ENCODE peak calls at places on chromosomes 12 and 14, in six cellular contexts. One of them, this sample, is unnamed.

GRCh38 chr14:91303091-91303923 is 58.8 kb upstream of the GPR68 start:
- DNase-seq in ascending aorta: no peak
- DNase-seq in NCI-H345: no peak
- DNase-seq in ovary: no peak
- DNase-seq in foreskin fibroblast: no peak
- DNase-seq in glutamatergic neuron: peak
- DNase-seq in this sample: no peak

GRCh38 chr14:84969501-84969900 is 560.4 kb upstream of the FLRT2 start:
- DNase-seq in ascending aorta: no peak
- DNase-seq in foreskin fibroblast: peak
- DNase-seq in ovary: no peak
- DNase-seq in glutamatergic neuron: no peak
- DNase-seq in NCI-H345: peak
- DNase-seq in this sample: no peak

GRCh38 chr14:64196668-64197411 is 97.3 kb downstream of the ESR2 start:
- DNase-seq in NCI-H345: peak
- DNase-seq in ovary: peak
- DNase-seq in ascending aorta: no peak
- DNase-seq in foreskin fibroblast: peak
- DNase-seq in glutamatergic neuron: peak
- DNase-seq in this sample: no peak

GRCh38 chr12:6199531-6200265 is 502 bp upstream of the CD9 start:
- DNase-seq in ovary: peak
- DNase-seq in ascending aorta: no peak
- DNase-seq in foreskin fibroblast: no peak
- DNase-seq in glutamatergic neuron: peak
- DNase-seq in NCI-H345: no peak
- DNase-seq in this sample: peak

GRCh38 chr12:113601656-113602263 is 130.1 kb upstream of the LHX5 start:
- DNase-seq in glutamatergic neuron: no peak
- DNase-seq in ascending aorta: no peak
- DNase-seq in NCI-H345: no peak
- DNase-seq in foreskin fibroblast: no peak
- DNase-seq in ovary: no peak
- DNase-seq in this sample: no peak

GRCh38 chr14:71720978-71721624 is 211.1 kb upstream of the RGS6 start:
- DNase-seq in ascending aorta: no peak
- DNase-seq in ovary: no peak
- DNase-seq in foreskin fibroblast: peak
- DNase-seq in glutamatergic neuron: no peak
- DNase-seq in NCI-H345: peak
- DNase-seq in this sample: peak

GRCh38 chr14:89025581-89026236 is 201.3 kb downstream of the TTC8 start:
- DNase-seq in NCI-H345: no peak
- DNase-seq in glutamatergic neuron: no peak
- DNase-seq in ascending aorta: no peak
- DNase-seq in ovary: no peak
- DNase-seq in foreskin fibroblast: peak
- DNase-seq in this sample: no peak

GRCh38 chr14:90093942-90094595 is 32.3 kb downstream of the KCNK13 start:
- DNase-seq in ascending aorta: no peak
- DNase-seq in ovary: no peak
- DNase-seq in NCI-H345: peak
- DNase-seq in glutamatergic neuron: no peak
- DNase-seq in foreskin fibroblast: peak
- DNase-seq in this sample: no peak

GRCh38 chr12:52181757-52182156 is 10.1 kb downstream of the KRT80 start:
- DNase-seq in NCI-H345: peak
- DNase-seq in ovary: no peak
- DNase-seq in foreskin fibroblast: peak
- DNase-seq in ascending aorta: no peak
- DNase-seq in glutamatergic neuron: peak
- DNase-seq in this sample: no peak

GRCh38 chr14:23941669-23942068 is 11.9 kb upstream of the DHRS4 start:
- DNase-seq in NCI-H345: no peak
- DNase-seq in ovary: no peak
- DNase-seq in foreskin fibroblast: no peak
- DNase-seq in glutamatergic neuron: no peak
- DNase-seq in ascending aorta: no peak
- DNase-seq in this sample: no peak

GRCh38 chr14:99630202-99630601 is 14.7 kb upstream of the HHIPL1 start:
- DNase-seq in foreskin fibroblast: no peak
- DNase-seq in glutamatergic neuron: no peak
- DNase-seq in NCI-H345: no peak
- DNase-seq in ascending aorta: no peak
- DNase-seq in ovary: no peak
- DNase-seq in this sample: no peak

GRCh38 chr12:18165422-18165871 is 75.5 kb upstream of the RERGL start:
- DNase-seq in foreskin fibroblast: peak
- DNase-seq in ovary: no peak
- DNase-seq in NCI-H345: peak
- DNase-seq in glutamatergic neuron: no peak
- DNase-seq in ascending aorta: no peak
- DNase-seq in this sample: no peak

GRCh38 chr12:108733132-108733531 is 1.8 kb upstream of the CORO1C start:
- DNase-seq in glutamatergic neuron: no peak
- DNase-seq in NCI-H345: no peak
- DNase-seq in foreskin fibroblast: no peak
- DNase-seq in ovary: no peak
- DNase-seq in ascending aorta: no peak
- DNase-seq in this sample: no peak

GRCh38 chr12:4825139-4825858 is 84.4 kb upstream of the KCNA1 start:
- DNase-seq in NCI-H345: no peak
- DNase-seq in ovary: no peak
- DNase-seq in ascending aorta: no peak
- DNase-seq in foreskin fibroblast: no peak
- DNase-seq in glutamatergic neuron: no peak
- DNase-seq in this sample: no peak

GRCh38 chr12:70849265-70849960 is 71.1 kb downstream of the PTPRR start:
- DNase-seq in ascending aorta: no peak
- DNase-seq in foreskin fibroblast: peak
- DNase-seq in glutamatergic neuron: no peak
- DNase-seq in NCI-H345: peak
- DNase-seq in ovary: no peak
- DNase-seq in this sample: no peak

GRCh38 chr14:59208224-59208814 is 19.9 kb downstream of the DAAM1 start:
- DNase-seq in ovary: no peak
- DNase-seq in ascending aorta: no peak
- DNase-seq in foreskin fibroblast: peak
- DNase-seq in NCI-H345: no peak
- DNase-seq in glutamatergic neuron: no peak
- DNase-seq in this sample: no peak

GRCh38 chr12:124928095-124928911 is 13.9 kb upstream of the UBC start:
- DNase-seq in NCI-H345: no peak
- DNase-seq in ascending aorta: peak
- DNase-seq in ovary: peak
- DNase-seq in glutamatergic neuron: no peak
- DNase-seq in foreskin fibroblast: peak
- DNase-seq in this sample: peak

GRCh38 chr14:64728856-64729255 is 24.6 kb downstream of the PLEKHG3 start:
- DNase-seq in NCI-H345: no peak
- DNase-seq in ovary: peak
- DNase-seq in foreskin fibroblast: no peak
- DNase-seq in glutamatergic neuron: no peak
- DNase-seq in ascending aorta: no peak
- DNase-seq in this sample: no peak

GRCh38 chr14:50001146-50001998 is 108.5 kb downstream of the ARF6 start:
- DNase-seq in foreskin fibroblast: peak
- DNase-seq in ascending aorta: peak
- DNase-seq in ovary: no peak
- DNase-seq in NCI-H345: no peak
- DNase-seq in glutamatergic neuron: no peak
- DNase-seq in this sample: peak

GRCh38 chr12:95204141-95204866 is 13.0 kb downstream of the FGD6 start:
- DNase-seq in foreskin fibroblast: peak
- DNase-seq in NCI-H345: no peak
- DNase-seq in ovary: peak
- DNase-seq in glutamatergic neuron: no peak
- DNase-seq in ascending aorta: peak
- DNase-seq in this sample: peak

GRCh38 chr14:20327005-20327869 is 5.8 kb downstream of the CCNB1IP1 start:
- DNase-seq in ovary: no peak
- DNase-seq in foreskin fibroblast: peak
- DNase-seq in ascending aorta: no peak
- DNase-seq in NCI-H345: peak
- DNase-seq in glutamatergic neuron: no peak
- DNase-seq in this sample: no peak

GRCh38 chr12:7289743-7290142 is 14.1 kb upstream of the ACSM4 start:
- DNase-seq in NCI-H345: no peak
- DNase-seq in ovary: no peak
- DNase-seq in foreskin fibroblast: no peak
- DNase-seq in ascending aorta: no peak
- DNase-seq in glutamatergic neuron: no peak
- DNase-seq in this sample: no peak

GRCh38 chr12:107545737-107546363 is 139.7 kb upstream of the PWP1 start:
- DNase-seq in glutamatergic neuron: no peak
- DNase-seq in foreskin fibroblast: peak
- DNase-seq in ascending aorta: no peak
- DNase-seq in NCI-H345: no peak
- DNase-seq in ovary: no peak
- DNase-seq in this sample: no peak

GRCh38 chr12:11927311-11927935 is 143.3 kb upstream of the BCL2L14 start:
- DNase-seq in ovary: no peak
- DNase-seq in glutamatergic neuron: no peak
- DNase-seq in foreskin fibroblast: no peak
- DNase-seq in ascending aorta: no peak
- DNase-seq in NCI-H345: no peak
- DNase-seq in this sample: no peak

GRCh38 chr14:58815781-58816297 is 178.1 kb downstream of the DACT1 start:
- DNase-seq in ovary: no peak
- DNase-seq in ascending aorta: no peak
- DNase-seq in NCI-H345: no peak
- DNase-seq in glutamatergic neuron: no peak
- DNase-seq in foreskin fibroblast: no peak
- DNase-seq in this sample: no peak

GRCh38 chr12:15520083-15520482 is 197.8 kb downstream of the PTPRO start:
- DNase-seq in ovary: no peak
- DNase-seq in foreskin fibroblast: no peak
- DNase-seq in glutamatergic neuron: no peak
- DNase-seq in ascending aorta: no peak
- DNase-seq in NCI-H345: no peak
- DNase-seq in this sample: no peak

GRCh38 chr14:65214741-65215140 is 112.4 kb upstream of the MAX start:
- DNase-seq in glutamatergic neuron: no peak
- DNase-seq in foreskin fibroblast: no peak
- DNase-seq in ovary: no peak
- DNase-seq in NCI-H345: no peak
- DNase-seq in ascending aorta: no peak
- DNase-seq in this sample: peak

GRCh38 chr12:27555928-27556778 is 32.1 kb downstream of the PPFIBP1 start:
- DNase-seq in NCI-H345: no peak
- DNase-seq in glutamatergic neuron: no peak
- DNase-seq in foreskin fibroblast: no peak
- DNase-seq in ascending aorta: no peak
- DNase-seq in ovary: no peak
- DNase-seq in this sample: no peak

GRCh38 chr14:69049675-69050074 is 70.6 kb upstream of the ACTN1 start:
- DNase-seq in ovary: peak
- DNase-seq in ascending aorta: no peak
- DNase-seq in glutamatergic neuron: no peak
- DNase-seq in NCI-H345: no peak
- DNase-seq in foreskin fibroblast: peak
- DNase-seq in this sample: no peak

GRCh38 chr14:34826661-34827060 is 48.5 kb downstream of the BAZ1A start:
- DNase-seq in NCI-H345: no peak
- DNase-seq in ovary: no peak
- DNase-seq in ascending aorta: no peak
- DNase-seq in glutamatergic neuron: no peak
- DNase-seq in foreskin fibroblast: peak
- DNase-seq in this sample: no peak